ENCODE peak calls at places on chromosome 15, in five cellular contexts. L, N, O, U and T are unnamed samples.

GRCh38 chr15:80578871-80579270 is 116.2 kb upstream of the ABHD17C start:
- DNase-seq in N (no peak), U (no peak), O (no peak), L (no peak), T (no peak)

GRCh38 chr15:74191798-74192197 is 10.8 kb downstream of the STRA6 start:
- DNase-seq in L (peak; percentile 71), O (no peak), N (no peak), U (no peak), T (no peak)

GRCh38 chr15:58472821-58473581 is 41.2 kb downstream of the LIPC start:
- DNase-seq in L (no peak), U (no peak), O (peak; percentile 24), N (no peak), T (peak; percentile 35)

GRCh38 chr15:37995461-37996347 is 61.3 kb downstream of the TMCO5A start:
- DNase-seq in O (peak; percentile 76), U (no peak), L (peak; percentile 80), N (peak; percentile 71), T (no peak)

GRCh38 chr15:84979651-84980050 is 2.0 kb upstream of the PDE8A start:
- DNase-seq in U (peak; percentile 34), N (peak; percentile 41), L (peak; percentile 45), O (no peak), T (no peak)

GRCh38 chr15:91054791-91055190 is 32.4 kb upstream of the VPS33B start:
- DNase-seq in O (no peak), N (no peak), L (no peak), U (no peak), T (no peak)

GRCh38 chr15:90557651-90558084 is 27.9 kb downstream of the CRTC3 start:
- DNase-seq in L (no peak), N (peak; percentile 41), U (peak; percentile 88), O (no peak), T (no peak)

GRCh38 chr15:81400640-81401236 is 26.7 kb upstream of the TMC3 start:
- DNase-seq in N (peak; percentile 66), U (no peak), L (peak; percentile 53), O (peak; percentile 58), T (no peak)

GRCh38 chr15:56307180-56307579 is 58.0 kb upstream of the TEX9 start:
- DNase-seq in N (no peak), L (peak; percentile 53), U (no peak), O (no peak), T (no peak)

GRCh38 chr15:37094542-37095196 is 5.7 kb downstream of the MEIS2 start:
- DNase-seq in O (no peak), U (no peak), N (peak; percentile 5), L (no peak), T (no peak)

GRCh38 chr15:96361309-96362000 is 31.0 kb downstream of the NR2F2 start:
- DNase-seq in U (no peak), N (no peak), O (no peak), L (peak; percentile 75), T (no peak)

GRCh38 chr15:77856718-77857346 is 220.7 kb downstream of the TBC1D2B start:
- DNase-seq in L (no peak), O (no peak), U (no peak), N (no peak), T (no peak)

GRCh38 chr15:92655178-92655995 is at the start of gene FAM174B:
- DNase-seq in L (peak; percentile 84), O (no peak), N (peak; percentile 79), U (peak; percentile 68), T (peak; percentile 76)

GRCh38 chr15:77966540-77967290 is 110.8 kb downstream of the TBC1D2B start:
- DNase-seq in N (peak; percentile 61), U (no peak), O (peak; percentile 65), L (peak; percentile 62), T (no peak)

GRCh38 chr15:74901612-74902063 is 5.0 kb downstream of the FAM219B start:
- DNase-seq in U (peak; percentile 48), O (peak; percentile 72), L (peak; percentile 56), N (peak; percentile 74), T (no peak)

GRCh38 chr15:41779662-41780157 is 5.4 kb downstream of the MAPKBP1 start:
- DNase-seq in N (no peak), L (no peak), O (peak; percentile 24), U (no peak), T (no peak)

GRCh38 chr15:101384276-101384675 is 89.2 kb upstream of the SNRPA1 start:
- DNase-seq in O (no peak), U (no peak), L (no peak), N (no peak), T (no peak)

GRCh38 chr15:25762015-25762662 is 101.0 kb downstream of the ATP10A start:
- DNase-seq in O (no peak), L (no peak), U (no peak), N (no peak), T (no peak)

GRCh38 chr15:63077952-63078351 is 35.4 kb downstream of the TPM1 start:
- DNase-seq in L (peak; percentile 40), O (no peak), N (no peak), U (no peak), T (no peak)

GRCh38 chr15:74776851-74777768 is 4.8 kb upstream of the CSK start:
- DNase-seq in L (peak; percentile 76), N (no peak), U (no peak), O (peak; percentile 96), T (peak; percentile 82)

GRCh38 chr15:90869601-90870353 is 1.4 kb downstream of the FURIN start:
- DNase-seq in L (peak; percentile 61), N (peak; percentile 76), U (no peak), O (peak; percentile 40), T (no peak)

GRCh38 chr15:85580914-85581313 is 200.5 kb downstream of the AKAP13 start:
- DNase-seq in O (no peak), L (no peak), U (peak; percentile 58), N (no peak), T (peak; percentile 21)

GRCh38 chr15:50685976-50686467 is 575 bp downstream of the TRPM7 start:
- DNase-seq in O (peak; percentile 66), N (peak; percentile 82), L (peak; percentile 83), U (peak; percentile 55), T (no peak)

GRCh38 chr15:72306211-72306785 is 13.7 kb downstream of the CELF6 start:
- DNase-seq in U (no peak), L (peak; percentile 76), O (peak; percentile 31), N (no peak), T (peak; percentile 9)

GRCh38 chr15:74725845-74726773 is 781 bp upstream of the CYP1A1 start:
- DNase-seq in O (no peak), L (peak; percentile 79), U (peak; percentile 21), N (peak; percentile 88), T (peak; percentile 64)

GRCh38 chr15:30043211-30043655 is 39.5 kb upstream of the GOLGA8J start:
- DNase-seq in L (no peak), U (no peak), O (no peak), N (no peak), T (no peak)

GRCh38 chr15:49718234-49718633 is 97.4 kb downstream of the DTWD1 start:
- DNase-seq in L (no peak), N (no peak), O (no peak), U (no peak), T (no peak)

GRCh38 chr15:66323312-66323928 is 30.1 kb downstream of the DIS3L start:
- DNase-seq in N (no peak), O (no peak), L (peak; percentile 21), U (no peak), T (no peak)

GRCh38 chr15:90750186-90750585 is 33.0 kb downstream of the BLM start:
- DNase-seq in U (no peak), L (no peak), O (no peak), N (no peak), T (peak; percentile 65)

GRCh38 chr15:75420698-75421097 is 30.8 kb downstream of the SIN3A start:
- DNase-seq in U (no peak), O (no peak), N (no peak), L (no peak), T (no peak)

GRCh38 chr15:77870195-77871065 is 207.1 kb downstream of the TBC1D2B start:
- DNase-seq in U (peak; percentile 58), L (peak; percentile 77), N (peak; percentile 84), O (peak; percentile 46), T (peak; percentile 35)

GRCh38 chr15:45200001-45200798 is 12.4 kb upstream of the SHF start:
- DNase-seq in U (peak; percentile 94), O (peak; percentile 92), L (peak; percentile 94), N (peak; percentile 95), T (peak; percentile 89)

GRCh38 chr15:45203182-45203581 is 15.4 kb upstream of the SHF start:
- DNase-seq in L (no peak), U (no peak), O (no peak), N (no peak), T (no peak)

GRCh38 chr15:45201557-45202246 is 13.9 kb upstream of the SHF start:
- DNase-seq in N (no peak), U (no peak), O (no peak), L (no peak), T (no peak)

GRCh38 chr15:45199136-45199810 is 11.5 kb upstream of the SHF start:
- DNase-seq in O (peak; percentile 64), U (peak; percentile 23), L (peak; percentile 57), N (no peak), T (peak; percentile 68)

DNA sequence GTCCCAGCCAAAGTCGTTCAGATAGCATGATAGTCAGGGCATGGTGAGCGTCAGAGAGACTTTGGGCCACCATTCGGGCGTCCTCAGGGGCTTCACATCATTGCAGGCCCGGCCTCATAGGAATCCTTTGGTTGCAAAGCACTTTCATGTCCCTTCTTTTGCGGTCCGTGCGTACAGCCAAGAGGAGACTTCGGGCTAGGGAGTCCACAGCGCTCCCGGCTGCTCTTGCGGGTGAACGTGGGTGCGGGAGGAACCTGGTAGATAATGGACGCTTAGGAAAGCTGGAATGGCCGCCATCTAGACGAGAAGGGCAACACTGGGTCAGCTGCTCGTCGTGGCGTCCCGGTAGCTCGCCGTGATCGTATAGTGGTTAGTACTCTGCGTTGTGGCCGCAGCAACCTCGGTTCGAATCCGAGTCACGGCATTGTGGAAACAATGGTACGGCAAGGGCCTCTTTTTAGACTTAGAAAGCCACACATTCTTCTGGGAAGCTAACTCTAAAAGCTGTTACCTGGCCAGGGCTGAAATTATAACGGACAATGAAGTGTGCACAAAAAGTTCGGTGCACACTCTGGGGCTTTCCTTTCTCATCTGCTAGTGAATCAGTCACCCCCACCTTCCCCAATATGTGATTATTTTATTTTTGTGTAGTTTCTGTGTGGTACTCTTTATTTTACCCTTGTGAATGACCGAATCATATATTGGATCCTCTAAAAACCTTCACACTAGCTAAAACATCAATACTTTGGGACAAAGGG is 13.2 kb upstream of the SHF start:
- DNase-seq in N (peak; percentile 85), O (peak; percentile 76), U (peak; percentile 79), L (peak; percentile 80), T (peak; percentile 89)
- H3K4me3 ChIP-seq in N (peak overlapping the region; percentile 66), O (peak overlapping the region; percentile 85), U (peak overlapping the region; percentile 43), L (peak overlapping the region; percentile 87), T (peak overlapping the region; percentile 66)

DNA sequence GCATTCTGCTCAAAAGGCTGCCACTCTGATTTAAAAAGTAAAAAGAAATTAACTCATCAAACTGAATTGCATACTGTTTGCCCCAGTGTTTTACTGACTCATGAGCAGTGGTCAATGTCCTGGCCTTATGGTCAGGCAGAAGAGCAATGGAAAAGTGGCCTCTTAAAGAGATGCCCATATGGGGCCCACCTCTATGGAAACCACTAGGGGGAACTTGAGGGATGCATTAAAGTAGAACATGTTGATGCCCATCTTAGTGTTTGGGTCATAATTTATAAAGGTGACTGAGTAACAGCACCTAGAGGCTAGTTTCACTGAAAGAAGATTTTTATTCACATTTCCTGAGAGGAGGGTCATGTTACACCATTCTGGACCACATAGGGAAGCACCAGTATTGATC is 66.5 kb upstream of the RNU6-1 start:
- DNase-seq in L (no peak), U (no peak), O (peak; percentile 8), N (no peak), T (no peak)
- TF ChIP-seq CTCF in L (peak; percentile 37), U (no peak), O (peak; percentile 55), N (no peak), T (peak; percentile 15)

GRCh38 chr15:61344293-61344692 is 115.2 kb upstream of the RORA start:
- DNase-seq in L (no peak), O (no peak), N (no peak), U (no peak), T (no peak)
- H3K36me3 ChIP-seq in L (no peaks in the 10 kb centered on the region), O (no peaks in the 10 kb centered on the region), N (no peaks in the 10 kb centered on the region), U (no peaks in the 10 kb centered on the region), T (no peaks in the 10 kb centered on the region)

GRCh38 chr15:99015677-99016568 is 8.3 kb upstream of the PGPEP1L start:
- DNase-seq in N (no peak), L (peak; percentile 55), O (no peak), U (no peak), T (peak; percentile 54)
- H3K4me3 ChIP-seq in N (peak overlapping the region; percentile 50), L (peak overlapping the region; percentile 64), O (no peak overlapping the region), U (peak overlapping the region; percentile 61), T (peak overlapping the region; percentile 79)